ENCODE peak calls at places on chromosomes 12 and 14, in eight cellular contexts. I is pons; L is activated naive CD4-positive, alpha-beta T cell; U is HT-29; Z is memory B cell; K is lung microvascular endothelial cell; X is hypothalamus; G is right cardiac atrium. S is an unnamed sample.

GRCh38 chr12:55009171-55009570 is 10.6 kb upstream of the NEUROD4 start:
- DNase-seq in L (no peak), I (no peak), G (no peak), K (no peak), X (no peak), U (no peak), Z (no peak), S (no peak)

GRCh38 chr14:34853041-34853440 is 22.1 kb downstream of the BAZ1A start:
- DNase-seq in Z (no peak), L (no peak), X (no peak), G (no peak), I (no peak), U (no peak), K (peak), S (no peak)

GRCh38 chr14:58763210-58763609 is 125.4 kb downstream of the DACT1 start:
- DNase-seq in X (no peak), Z (no peak), L (no peak), K (no peak), I (no peak), U (no peak), G (no peak), S (no peak)

GRCh38 chr12:52777566-52777965 is 421 bp upstream of the KRT76 start:
- DNase-seq in I (no peak), X (no peak), U (no peak), K (no peak), G (no peak), L (no peak), Z (no peak), S (no peak)

GRCh38 chr14:76201162-76201561 is 49.4 kb downstream of the GPATCH2L start:
- DNase-seq in K (peak), I (no peak), L (no peak), U (no peak), X (no peak), G (no peak), Z (no peak), S (peak)

GRCh38 chr14:56170028-56170427 is 51.8 kb downstream of the PELI2 start:
- DNase-seq in L (no peak), Z (no peak), G (no peak), X (no peak), I (no peak), U (no peak), K (no peak), S (no peak)

GRCh38 chr14:101945171-101945570 is 19.2 kb upstream of the DYNC1H1 start:
- DNase-seq in L (no peak), U (no peak), K (no peak), Z (no peak), X (no peak), G (no peak), I (no peak), S (no peak)

GRCh38 chr14:50741571-50741970 is 73.5 kb upstream of the SAV1 start:
- DNase-seq in Z (no peak), L (no peak), G (no peak), I (no peak), K (peak), U (peak), X (no peak), S (no peak)

GRCh38 chr12:49346659-49347306 is at the start of gene DNAJC22:
- DNase-seq in Z (peak), I (no peak), G (peak), U (peak), L (no peak), X (no peak), K (no peak), S (no peak)

GRCh38 chr14:105503918-105504692 is 13.1 kb downstream of the TEDC1 start:
- DNase-seq in G (peak), L (no peak), I (no peak), K (no peak), Z (no peak), U (no peak), X (no peak), S (no peak)

GRCh38 chr14:53110103-53110502 is 43.0 kb downstream of the DDHD1 start:
- DNase-seq in L (no peak), G (no peak), Z (no peak), U (no peak), X (no peak), I (no peak), K (no peak), S (no peak)

GRCh38 chr12:68253504-68253903 is at the start of gene IL22:
- DNase-seq in L (no peak), K (no peak), I (no peak), Z (no peak), X (no peak), G (no peak), U (no peak), S (no peak)

GRCh38 chr12:111720457-111720856 is 34.6 kb downstream of the ACAD10 start:
- DNase-seq in X (no peak), G (no peak), I (no peak), U (no peak), Z (no peak), K (no peak), L (no peak), S (no peak)

GRCh38 chr12:111616177-111616623 is 17.1 kb upstream of the ATXN2 start:
- DNase-seq in G (no peak), L (no peak), X (no peak), I (no peak), U (no peak), Z (no peak), K (no peak), S (no peak)

GRCh38 chr14:91392623-91393303 is 24.9 kb downstream of the CCDC88C start:
- DNase-seq in G (no peak), L (no peak), Z (no peak), X (no peak), K (no peak), I (no peak), U (no peak), S (no peak)

GRCh38 chr14:104979758-104980591 is 1.8 kb upstream of the AHNAK2 start:
- DNase-seq in L (no peak), X (no peak), K (peak), I (no peak), Z (no peak), U (peak), G (peak), S (no peak)

GRCh38 chr12:71214511-71215285 is 56.9 kb upstream of the TSPAN8 start:
- DNase-seq in U (peak), G (no peak), K (no peak), X (no peak), L (no peak), I (no peak), Z (no peak), S (no peak)

GRCh38 chr14:99119554-99119953 is 152.4 kb downstream of the BCL11B start:
- DNase-seq in G (no peak), X (no peak), U (no peak), I (no peak), L (no peak), K (no peak), Z (no peak), S (no peak)

GRCh38 chr12:116067892-116068291 is 209.6 kb downstream of the MED13L start:
- DNase-seq in Z (no peak), U (no peak), X (no peak), L (no peak), I (peak), K (peak), G (no peak), S (no peak)

GRCh38 chr14:72389200-72389599 is 457.0 kb downstream of the RGS6 start:
- DNase-seq in Z (no peak), X (no peak), K (no peak), G (no peak), U (no peak), L (no peak), I (no peak), S (no peak)

GRCh38 chr12:3885179-3886094 is 12.2 kb upstream of the PARP11 start:
- DNase-seq in X (no peak), I (peak), U (peak), Z (no peak), K (peak), L (no peak), G (no peak), S (peak)

GRCh38 chr12:4723226-4723625 is 3.0 kb downstream of the GALNT8 start:
- DNase-seq in X (no peak), L (no peak), Z (no peak), I (no peak), G (no peak), U (peak), K (no peak), S (no peak)

GRCh38 chr14:91732859-91733477 is 1.1 kb upstream of the CATSPERB start:
- DNase-seq in L (no peak), K (no peak), U (no peak), I (no peak), X (no peak), Z (no peak), G (no peak), S (no peak)

GRCh38 chr12:2282321-2282720 is 229.5 kb downstream of the CACNA1C start:
- DNase-seq in K (no peak), X (no peak), L (no peak), G (no peak), U (no peak), I (no peak), Z (no peak), S (no peak)

GRCh38 chr12:57475271-57476161 is 4.2 kb downstream of the ARHGAP9 start:
- DNase-seq in G (peak), L (no peak), X (no peak), U (no peak), Z (no peak), I (no peak), K (peak), S (no peak)

GRCh38 chr14:74697976-74698375 is 14.9 kb downstream of the AREL1 start:
- DNase-seq in L (no peak), I (no peak), U (no peak), G (no peak), Z (no peak), X (no peak), K (no peak), S (no peak)

GRCh38 chr14:100891051-100891450 is 12.5 kb downstream of the RTL1 start:
- DNase-seq in I (no peak), K (no peak), Z (no peak), U (no peak), L (no peak), G (no peak), X (no peak), S (no peak)

GRCh38 chr12:100955139-100955538 is 160.6 kb downstream of the ANO4 start:
- DNase-seq in I (no peak), Z (no peak), K (peak), U (no peak), G (no peak), L (no peak), X (no peak), S (peak)

GRCh38 chr14:104680056-104680805 is 9.2 kb upstream of the INF2 start:
- DNase-seq in I (no peak), L (no peak), Z (no peak), U (peak), K (peak), X (no peak), G (peak), S (no peak)

GRCh38 chr14:68707496-68707895 is 85.4 kb downstream of the ZFP36L1 start:
- DNase-seq in X (no peak), L (no peak), Z (no peak), K (no peak), I (no peak), G (no peak), U (no peak), S (no peak)

GRCh38 chr12:54954228-54954627 is 30.3 kb downstream of the TESPA1 start:
- DNase-seq in L (no peak), G (no peak), K (no peak), I (no peak), U (no peak), Z (no peak), X (no peak), S (no peak)

GRCh38 chr14:75454963-75455546 is 27.2 kb downstream of the JDP2 start:
- DNase-seq in I (no peak), X (no peak), U (no peak), K (peak), L (no peak), G (peak), Z (no peak), S (no peak)

S was measured in AG04450.